ENCODE peak calls at places on chromosomes 12 and 14, in four cellular contexts. Y is astrocyte, R is left ventricle myocardium inferior, W is IMR-90. J is an unnamed sample.
A peak's percentile ranks its signal among the peaks of the same experiment; 100 is the strongest.

GRCh38 chr14:92586966-92587365 is 73.4 kb downstream of the RIN3 start:
- DNase-seq in W (no peak), Y (no peak), R (no peak), J (no peak)

GRCh38 chr12:129659927-129660326 is 243.9 kb downstream of the TMEM132D start:
- DNase-seq in Y (peak; percentile 83), W (no peak), R (no peak), J (no peak)

GRCh38 chr12:123057505-123058265 is 77.2 kb downstream of the ARL6IP4 start:
- DNase-seq in R (no peak), Y (no peak), W (no peak), J (no peak)

GRCh38 chr14:93939304-93940229 is 12.4 kb downstream of the FAM181A start:
- DNase-seq in W (peak; percentile 67), R (peak; percentile 77), Y (peak; percentile 20), J (peak; percentile 78)

GRCh38 chr12:79983492-79983891 is 48.6 kb upstream of the PPP1R12A start:
- DNase-seq in W (peak; percentile 78), Y (peak; percentile 99), R (no peak), J (no peak)

GRCh38 chr12:93591137-93591868 is 18.8 kb downstream of the SOCS2 start:
- DNase-seq in W (peak; percentile 87), R (peak; percentile 78), Y (peak; percentile 87), J (peak; percentile 67)

GRCh38 chr14:52545584-52546317 is 6.6 kb downstream of the TXNDC16 start:
- DNase-seq in Y (no peak), W (no peak), R (no peak), J (no peak)

GRCh38 chr14:53929871-53930685 is 26.5 kb downstream of the BMP4 start:
- DNase-seq in R (no peak), W (no peak), Y (no peak), J (no peak)

GRCh38 chr12:68364893-68365725 is 32.9 kb upstream of the MDM1 start:
- DNase-seq in R (peak; percentile 91), W (peak; percentile 98), Y (peak; percentile 98), J (peak; percentile 85)

GRCh38 chr14:65103150-65103760 is 938 bp upstream of the MAX start:
- DNase-seq in W (peak; percentile 27), Y (no peak), R (no peak), J (no peak)

GRCh38 chr12:43282106-43282505 is 269.9 kb downstream of the ADAMTS20 start:
- DNase-seq in W (peak; percentile 65), R (no peak), Y (no peak), J (no peak)
- TF ChIP-seq CTCF in W (peak; percentile 69), R (peak; percentile 53), Y (peak; percentile 43), J (no peak)

GRCh38 chr12:47882796-47883546 is 21.8 kb downstream of the VDR start:
- DNase-seq in W (no peak), R (no peak), Y (no peak), J (no peak)

GRCh38 chr12:47883663-47884195 is 21.1 kb downstream of the VDR start:
- DNase-seq in Y (no peak), R (no peak), W (no peak), J (no peak)

GRCh38 chr12:47885566-47885965 is 19.2 kb downstream of the VDR start:
- DNase-seq in R (no peak), W (no peak), Y (no peak), J (no peak)

GRCh38 chr12:47885012-47885501 is 19.7 kb downstream of the VDR start:
- DNase-seq in W (no peak), R (no peak), Y (no peak), J (no peak)

GRCh38 chr12:47884501-47884900 is 20.3 kb downstream of the VDR start:
- DNase-seq in R (no peak), Y (no peak), W (no peak), J (no peak)
- H3K9me3 ChIP-seq in R (no peaks in the 10 kb centered on the region), Y (no peaks in the 10 kb centered on the region), W (no peaks in the 10 kb centered on the region), J (no peaks in the 10 kb centered on the region)

GRCh38 chr12:12349711-12350665 is at the start of gene MANSC1:
- DNase-seq in Y (no peak), R (peak; percentile 67), W (peak; percentile 28), J (peak; percentile 5)
- TF ChIP-seq CTCF in Y (peak; percentile 9), R (peak; percentile 61), W (peak; percentile 16), J (peak; percentile 36)

DNA sequence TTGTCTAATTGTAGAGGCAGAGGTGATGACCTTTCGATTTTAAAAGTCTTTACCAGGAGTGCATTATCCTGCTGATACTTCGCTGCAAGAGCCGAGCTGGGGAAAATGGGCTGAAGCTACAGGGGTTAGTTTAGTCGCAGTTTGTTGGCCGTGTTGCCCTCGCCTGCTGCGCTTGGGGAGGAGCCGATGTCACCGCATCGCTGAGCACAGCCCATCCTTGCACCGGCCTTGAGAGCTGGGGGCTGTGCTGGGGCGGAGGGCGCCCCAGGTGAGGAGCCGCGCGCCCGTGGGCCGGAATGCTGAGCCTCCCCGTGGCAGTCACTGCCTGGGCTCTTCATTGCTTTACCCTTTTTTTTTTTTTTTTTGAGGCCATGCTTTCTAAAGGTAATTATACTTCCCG is 50.0 kb downstream of the ADGRD1 start:
- DNase-seq in Y (no peak), R (no peak), W (no peak), J (no peak)
- H3K9me3 ChIP-seq in Y (no peaks in the 10 kb centered on the region), R (no peaks in the 10 kb centered on the region), W (peaks cover 32% of the 10 kb centered on the region), J (no peaks in the 10 kb centered on the region)